ENCODE peak calls at places on chromosomes 13 and 19, in seven cellular contexts. G is NCI-H2029 treated with DMSO at 0.1 percent for 48 hours, C is AG08396, I is body of pancreas, U is left ventricle myocardium superior, A is nephron progenitor cell, N is Right ventricle myocardium superior. D is an unnamed sample.

GRCh38 chr13:100214886-100215285 is 126.0 kb downstream of the PCCA start:
- DNase-seq in G (no peak), C (peak), I (no peak), U (no peak), A (no peak), N (no peak), D (no peak)

GRCh38 chr19:46766569-46767317 is 20.5 kb upstream of the STRN4 start:
- DNase-seq in G (peak), C (no peak), I (peak), U (peak), A (peak), N (peak), D (no peak)

GRCh38 chr13:35630551-35631275 is 154.2 kb upstream of the MAB21L1 start:
- DNase-seq in G (peak), C (peak), I (peak), U (no peak), A (peak), N (no peak), D (no peak)

GRCh38 chr13:19605161-19605955 is 28.1 kb upstream of the MPHOSPH8 start:
- DNase-seq in G (no peak), C (peak), I (no peak), U (no peak), A (no peak), N (no peak), D (no peak)

GRCh38 chr13:97911311-97912138 is 42.0 kb upstream of the IPO5 start:
- DNase-seq in G (no peak), C (no peak), I (peak), U (no peak), A (no peak), N (no peak), D (no peak)

GRCh38 chr19:52535831-52536800 is 8.6 kb downstream of the ZNF808 start:
- DNase-seq in G (peak), C (peak), I (peak), U (peak), A (peak), N (peak), D (peak)

GRCh38 chr19:46221981-46222610 is 7.4 kb upstream of the IGFL1 start:
- DNase-seq in G (no peak), C (peak), I (peak), U (peak), A (peak), N (peak), D (peak)

GRCh38 chr19:48966541-48967345 is 1.6 kb downstream of the FTL start:
- DNase-seq in G (no peak), C (no peak), I (no peak), U (no peak), A (no peak), N (no peak), D (no peak)

GRCh38 chr13:104750377-104750776 is 1684.2 kb upstream of the SLC10A2 start:
- DNase-seq in G (no peak), C (no peak), I (no peak), U (no peak), A (no peak), N (no peak), D (no peak)

GRCh38 chr13:26971990-26972888 is 199.4 kb downstream of the USP12 start:
- DNase-seq in G (peak), C (no peak), I (peak), U (no peak), A (peak), N (no peak), D (no peak)

GRCh38 chr13:31227063-31227462 is 27.3 kb downstream of the B3GLCT start:
- DNase-seq in G (no peak), C (no peak), I (no peak), U (no peak), A (no peak), N (no peak), D (no peak)

GRCh38 chr13:29918845-29919244 is 68.4 kb upstream of the UBL3 start:
- DNase-seq in G (no peak), C (peak), I (peak), U (no peak), A (no peak), N (no peak), D (no peak)

GRCh38 chr19:40420766-40421467 is 4.9 kb downstream of the SERTAD1 start:
- DNase-seq in G (peak), C (peak), I (peak), U (peak), A (peak), N (peak), D (peak)

GRCh38 chr13:93262729-93263128 is 36.1 kb downstream of the GPC6 start:
- DNase-seq in G (no peak), C (no peak), I (no peak), U (no peak), A (no peak), N (no peak), D (no peak)

GRCh38 chr19:45182758-45183157 is 4.2 kb downstream of the BLOC1S3 start:
- DNase-seq in G (peak), C (no peak), I (no peak), U (no peak), A (no peak), N (no peak), D (no peak)

GRCh38 chr19:45939792-45940514 is 25.4 kb upstream of the NANOS2 start:
- DNase-seq in G (no peak), C (no peak), I (no peak), U (no peak), A (no peak), N (no peak), D (no peak)

GRCh38 chr19:8494158-8494557 is 8.3 kb downstream of the PRAM1 start:
- DNase-seq in G (no peak), C (no peak), I (no peak), U (no peak), A (no peak), N (no peak), D (peak)

GRCh38 chr19:47471733-47472457 is at the start of gene SLC8A2:
- DNase-seq in G (peak), C (peak), I (peak), U (peak), A (peak), N (peak), D (peak)

GRCh38 chr13:60716296-60716695 is 319.3 kb downstream of the TDRD3 start:
- DNase-seq in G (no peak), C (no peak), I (no peak), U (no peak), A (no peak), N (no peak), D (no peak)

GRCh38 chr13:31773538-31773937 is 34.2 kb downstream of the RXFP2 start:
- DNase-seq in G (no peak), C (peak), I (no peak), U (no peak), A (no peak), N (no peak), D (no peak)

GRCh38 chr13:112899618-112900600 is 69.1 kb upstream of the MCF2L start:
- DNase-seq in G (no peak), C (no peak), I (no peak), U (no peak), A (no peak), N (no peak), D (no peak)